ENCODE peak calls at places on chromosome 1, in seven cellular contexts. W is NCI-H187; C is mucosa of gallbladder; U is stimulated activated CD8-positive, alpha-beta memory T cell treated with anti-CD3 and anti-CD28 coated beads, Interleukin-4, amount 100 ng/mL, for 4 hours; N is M059J; J is stimulated activated CD4-positive, alpha-beta T cell treated with anti-CD3 and anti-CD28 coated beads, Interleukin-15, amount 100 ng/mL, for 48 hours; L is NCI-H1436. H is an unnamed sample.

GRCh38 chr1:19068639-19069276 is 112.3 kb upstream of the IFFO2 start:
- DNase-seq in J (no peak), L (no peak), U (no peak), C (no peak), N (peak), W (no peak), H (no peak)

GRCh38 chr1:154497026-154497806 is 4.8 kb upstream of the TDRD10 start:
- DNase-seq in C (peak), N (no peak), W (no peak), U (no peak), J (no peak), L (no peak), H (peak)

GRCh38 chr1:186730951-186731350 is 50.7 kb upstream of the PTGS2 start:
- DNase-seq in L (no peak), U (no peak), J (no peak), N (no peak), W (no peak), C (no peak), H (no peak)

GRCh38 chr1:9842781-9843575 is 19.2 kb upstream of the CLSTN1 start:
- DNase-seq in J (no peak), C (peak), L (no peak), W (no peak), U (no peak), N (no peak), H (peak)

GRCh38 chr1:220157738-220158137 is 63.8 kb downstream of the IARS2 start:
- DNase-seq in C (no peak), L (no peak), W (no peak), N (peak), U (no peak), J (no peak), H (no peak)

GRCh38 chr1:103267893-103268292 is 159.6 kb upstream of the COL11A1 start:
- DNase-seq in C (no peak), L (no peak), W (no peak), J (no peak), N (no peak), U (no peak), H (no peak)

GRCh38 chr1:68183895-68184294 is 48.4 kb downstream of the WLS start:
- DNase-seq in L (no peak), W (no peak), J (no peak), C (no peak), U (no peak), N (no peak), H (no peak)

GRCh38 chr1:116673935-116674630 is 6.5 kb upstream of the IGSF3 start:
- DNase-seq in C (no peak), J (no peak), U (no peak), L (no peak), W (no peak), N (no peak), H (no peak)

GRCh38 chr1:162373541-162374375 is 2.9 kb downstream of the SPATA46 start:
- DNase-seq in J (no peak), W (no peak), N (peak), L (no peak), C (no peak), U (no peak), H (no peak)

GRCh38 chr1:3736131-3736561 is 16.1 kb upstream of the CCDC27 start:
- DNase-seq in W (no peak), J (no peak), C (no peak), N (no peak), U (no peak), L (no peak), H (no peak)